ENCODE peak calls at places on chromosomes 5 and 9, in eight cellular contexts. R, B, G, I, A, X, P and K are unnamed samples.

GRCh38 chr5:80083115-80083890 is 48.2 kb downstream of the THBS4 start:
- DNase-seq in R (no peak), G (peak; percentile 80), B (no peak), P (peak; percentile 39), A (peak; percentile 76), I (peak; percentile 62), X (peak; percentile 68), K (peak; percentile 16)

GRCh38 chr5:124007675-124008398 is 495.9 kb downstream of the CSNK1G3 start:
- DNase-seq in G (no peak), B (no peak), A (no peak), P (no peak), X (no peak), R (no peak), I (no peak), K (no peak)

GRCh38 chr9:98132806-98133631 is 14.0 kb upstream of the TRIM14 start:
- DNase-seq in X (no peak), R (no peak), G (no peak), I (no peak), A (no peak), B (no peak), P (no peak), K (peak; percentile 15)

GRCh38 chr9:13144176-13144820 is 135.2 kb downstream of the MPDZ start:
- DNase-seq in R (no peak), X (no peak), P (no peak), A (no peak), B (no peak), G (no peak), I (no peak), K (no peak)

GRCh38 chr5:143399616-143400540 is 3.6 kb downstream of the NR3C1 start:
- DNase-seq in P (no peak), R (no peak), A (no peak), G (no peak), B (no peak), I (no peak), X (no peak), K (no peak)

GRCh38 chr9:26833792-26834191 is 58.8 kb downstream of the CAAP1 start:
- DNase-seq in X (no peak), I (no peak), B (no peak), A (no peak), G (no peak), P (no peak), R (no peak), K (no peak)

GRCh38 chr9:129968690-129969485 is 74.1 kb downstream of the FNBP1 start:
- DNase-seq in I (peak; percentile 75), B (no peak), P (no peak), G (no peak), A (no peak), R (no peak), X (no peak), K (no peak)

GRCh38 chr9:131290039-131290766 is 680 bp downstream of the PLPP7 start:
- DNase-seq in P (no peak), X (no peak), A (no peak), G (no peak), R (no peak), B (no peak), I (no peak), K (no peak)

GRCh38 chr9:116175616-116176015 is 22.0 kb downstream of the PAPPA start:
- DNase-seq in A (no peak), R (no peak), I (no peak), P (no peak), G (no peak), X (no peak), B (no peak), K (peak; percentile 33)

GRCh38 chr9:136626740-136627642 is 35.7 kb upstream of the EGFL7 start:
- DNase-seq in G (no peak), B (no peak), P (no peak), I (no peak), R (no peak), X (no peak), A (no peak), K (no peak)

GRCh38 chr9:124212381-124213050 is 45.2 kb upstream of the NEK6 start:
- DNase-seq in B (peak; percentile 29), P (no peak), G (no peak), I (no peak), R (no peak), A (peak; percentile 45), X (peak; percentile 70), K (no peak)